ENCODE peak calls at places on chromosome 12, in seven cellular contexts. N is HepG2, E is K562, T is GM12878, D is SK-N-SH, H is HCT116, O is H1. W is an unnamed sample.

GRCh38 chr12:110223777-110224378 is 57.2 kb upstream of the ATP2A2 start:
- DNase-seq in N (no peak), E (no peak), T (no peak), D (no peak), H (no peak), O (no peak), W (no peak)

GRCh38 chr12:28583771-28584261 is 393.6 kb downstream of the CCDC91 start:
- DNase-seq in N (no peak), E (peak), T (no peak), D (no peak), H (no peak), O (no peak), W (no peak)

GRCh38 chr12:132474237-132474741 is 15.7 kb upstream of the FBRSL1 start:
- DNase-seq in N (no peak), E (no peak), T (no peak), D (peak), H (no peak), O (no peak), W (no peak)

GRCh38 chr12:114876968-114877680 is 193.1 kb upstream of the TBX3 start:
- DNase-seq in N (no peak), E (no peak), T (no peak), D (no peak), H (no peak), O (no peak), W (no peak)

GRCh38 chr12:11508699-11509098 is 113.3 kb upstream of the PRB2 start:
- DNase-seq in N (no peak), E (no peak), T (no peak), D (no peak), H (no peak), O (no peak), W (no peak)

GRCh38 chr12:124566181-124567034 is 1.0 kb downstream of the NCOR2 start:
- DNase-seq in N (peak), E (peak), T (no peak), D (peak), H (peak), O (peak), W (peak)

GRCh38 chr12:2324375-2324774 is 271.6 kb downstream of the CACNA1C start:
- DNase-seq in N (no peak), E (no peak), T (no peak), D (no peak), H (no peak), O (no peak), W (no peak)

GRCh38 chr12:52203126-52203921 is 11.5 kb upstream of the KRT80 start:
- DNase-seq in N (peak), E (no peak), T (no peak), D (peak), H (peak), O (no peak), W (no peak)

GRCh38 chr12:28869197-28869596 is 279.9 kb upstream of the FAR2 start:
- DNase-seq in N (no peak), E (no peak), T (no peak), D (peak), H (no peak), O (no peak), W (no peak)

GRCh38 chr12:32003654-32004053 is 44.4 kb downstream of the RESF1 start:
- DNase-seq in N (no peak), E (no peak), T (no peak), D (no peak), H (no peak), O (no peak), W (no peak)

GRCh38 chr12:13275366-13275765 is 78.8 kb downstream of the EMP1 start:
- DNase-seq in N (no peak), E (no peak), T (no peak), D (no peak), H (no peak), O (no peak), W (no peak)

GRCh38 chr12:76113800-76114757 is 29.6 kb upstream of the NAP1L1 start:
- DNase-seq in N (no peak), E (peak), T (no peak), D (no peak), H (no peak), O (no peak), W (no peak)

GRCh38 chr12:33617218-33617617 is 177.6 kb upstream of the SYT10 start:
- DNase-seq in N (no peak), E (no peak), T (no peak), D (no peak), H (no peak), O (no peak), W (no peak)

GRCh38 chr12:106137456-106138278 is 1.1 kb downstream of the NUAK1 start:
- DNase-seq in N (no peak), E (no peak), T (no peak), D (no peak), H (no peak), O (no peak), W (no peak)

GRCh38 chr12:125070661-125071390 is 5.6 kb downstream of the AACS start:
- DNase-seq in N (no peak), E (no peak), T (no peak), D (no peak), H (no peak), O (no peak), W (no peak)

GRCh38 chr12:124904306-124905098 is 9.9 kb downstream of the UBC start:
- DNase-seq in N (peak), E (peak), T (no peak), D (peak), H (no peak), O (no peak), W (peak)

GRCh38 chr12:123254853-123255446 is 16.7 kb downstream of the CDK2AP1 start:
- DNase-seq in N (no peak), E (no peak), T (no peak), D (no peak), H (no peak), O (no peak), W (no peak)

GRCh38 chr12:100239589-100239988 is 27.3 kb downstream of the DEPDC4 start:
- DNase-seq in N (no peak), E (no peak), T (no peak), D (no peak), H (no peak), O (no peak), W (no peak)

GRCh38 chr12:65595016-65595560 is 229.2 kb upstream of the HMGA2 start:
- DNase-seq in N (no peak), E (no peak), T (no peak), D (no peak), H (no peak), O (peak), W (no peak)

GRCh38 chr12:132520421-132521199 is 30.7 kb downstream of the FBRSL1 start:
- DNase-seq in N (no peak), E (no peak), T (no peak), D (no peak), H (no peak), O (no peak), W (no peak)

GRCh38 chr12:132665794-132666193 is 21.3 kb downstream of the POLE start:
- DNase-seq in N (no peak), E (no peak), T (no peak), D (no peak), H (no peak), O (no peak), W (no peak)

GRCh38 chr12:108858399-108859074 is 1.2 kb upstream of the SSH1 start:
- DNase-seq in N (no peak), E (no peak), T (no peak), D (no peak), H (no peak), O (no peak), W (no peak)
- TF ChIP-seq JUND in N (no peak), E (no peak), T (no peak), D (no peak), H (no peak), O (no peak), W (no peak)

DNA sequence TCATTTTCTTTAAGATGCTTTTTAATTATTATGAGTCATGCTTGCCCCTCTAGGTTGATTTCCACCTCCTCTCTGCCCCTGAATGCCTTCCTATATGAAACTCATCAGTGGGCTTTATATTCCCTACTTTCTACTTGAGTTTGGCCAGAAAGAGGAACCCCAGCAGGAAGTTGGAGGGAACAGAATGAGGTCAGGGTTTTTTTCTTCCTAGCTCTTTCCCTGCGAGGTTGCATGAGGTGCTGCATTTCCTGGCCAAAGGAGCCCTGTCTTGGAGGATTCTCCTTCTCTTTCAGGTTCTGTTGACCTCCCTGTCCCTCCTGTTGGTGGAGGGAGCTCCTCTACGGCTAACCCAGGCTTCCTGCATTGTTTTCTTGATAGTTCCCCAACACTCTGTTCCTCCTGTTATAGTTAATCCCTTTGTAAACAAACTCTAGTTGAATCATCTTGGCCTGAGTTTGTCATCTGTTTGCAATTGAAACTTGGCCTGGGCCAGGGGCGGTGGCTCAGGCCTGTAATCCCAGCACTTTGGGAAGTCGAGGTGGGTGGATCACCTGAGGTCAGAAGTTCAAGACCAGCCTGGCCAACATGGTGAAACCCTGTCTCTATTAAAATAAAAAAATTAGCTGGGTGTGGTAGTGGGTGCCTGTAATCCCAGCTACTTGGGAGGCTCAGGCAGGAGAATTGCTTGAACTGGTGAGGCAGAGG is 15.3 kb upstream of the SPIC start:
- DNase-seq in N (peak), E (peak), T (no peak), D (no peak), H (peak), O (no peak), W (peak)
- TF ChIP-seq JUND in N (no peak), E (no peak), T (no peak), D (no peak), H (peak), O (no peak), W (no peak)

GRCh38 chr12:113844495-113845175 is 121.5 kb downstream of the RBM19 start:
- DNase-seq in N (no peak), E (no peak), T (no peak), D (no peak), H (no peak), O (no peak), W (no peak)
- TF ChIP-seq JUND in N (no peak), E (no peak), T (no peak), D (no peak), H (no peak), O (no peak), W (no peak)

GRCh38 chr12:54390668-54391551 is 6.4 kb upstream of the ZNF385A start:
- DNase-seq in N (no peak), E (peak), T (no peak), D (peak), H (no peak), O (peak), W (peak)
- TF ChIP-seq JUND in N (no peak), E (peak), T (no peak), D (no peak), H (no peak), O (no peak), W (no peak)

GRCh38 chr12:27013606-27014084 is 539 bp downstream of the TM7SF3 start:
- DNase-seq in N (no peak), E (peak), T (no peak), D (no peak), H (no peak), O (no peak), W (no peak)
- TF ChIP-seq JUND in N (no peak), E (no peak), T (no peak), D (no peak), H (no peak), O (no peak), W (no peak)

DNA sequence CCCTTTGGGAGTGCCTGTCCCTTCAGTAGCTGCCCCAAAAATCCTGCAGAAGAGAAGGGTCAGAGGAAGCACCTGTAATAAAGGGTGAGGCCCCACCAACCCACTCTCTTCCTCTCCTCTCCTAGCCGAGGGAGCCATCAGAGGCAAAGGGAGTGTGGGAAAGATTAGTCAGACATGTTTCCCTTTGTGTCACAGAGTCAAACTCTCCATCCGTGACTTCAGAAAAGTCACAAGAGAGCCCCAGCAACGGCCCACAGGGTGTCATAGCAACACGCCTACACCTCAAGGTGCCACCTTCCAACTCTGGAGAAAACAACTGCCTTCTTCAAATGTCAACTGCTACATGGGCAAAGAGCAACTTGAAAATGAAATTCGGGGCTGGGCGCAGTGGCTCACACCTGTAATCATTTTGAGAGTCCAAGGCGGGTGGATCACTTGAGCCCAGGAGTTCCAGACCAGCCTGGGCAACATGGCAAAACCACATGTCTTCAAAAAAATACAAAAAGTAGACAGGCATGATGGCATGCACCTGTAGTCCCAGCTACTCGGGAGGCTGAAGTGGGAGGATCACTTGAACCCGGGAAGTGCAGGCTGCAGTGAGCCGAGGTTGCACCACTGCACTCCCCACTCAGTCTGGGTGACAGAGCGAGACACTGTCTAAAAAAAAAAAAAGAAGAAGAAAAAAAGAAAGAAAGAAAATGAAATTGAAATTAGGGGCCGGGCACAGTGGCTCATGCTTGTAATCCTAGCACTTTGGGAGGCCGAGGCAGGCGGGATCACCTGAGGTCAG is 17.7 kb upstream of the CD27 start:
- DNase-seq in N (no peak), E (no peak), T (peak), D (no peak), H (no peak), O (no peak), W (no peak)
- TF ChIP-seq JUND in N (no peak), E (no peak), T (peak), D (no peak), H (no peak), O (no peak), W (no peak)

W was measured in T47D.